ENCODE peak calls at places on chromosome 9, in seven cellular contexts. M is tibial artery, L is psoas muscle, P is fibroblast of lung, Y is colonic mucosa, E is cardiac fibroblast, I is OCI-LY7. J is an unnamed sample.

GRCh38 chr9:38207247-38207778 is 138.3 kb upstream of the SHB start:
- DNase-seq in L (no peak), Y (no peak), P (no peak), E (no peak), M (no peak), I (no peak), J (no peak)

GRCh38 chr9:129328357-129329103 is 150.5 kb upstream of the IER5L start:
- DNase-seq in M (no peak), Y (no peak), L (no peak), I (no peak), P (no peak), E (peak), J (no peak)

GRCh38 chr9:83656952-83657351 is 34.0 kb downstream of the IDNK start:
- DNase-seq in L (no peak), M (no peak), I (no peak), P (no peak), E (no peak), Y (no peak), J (no peak)

GRCh38 chr9:2242778-2243395 is 227.7 kb downstream of the SMARCA2 start:
- DNase-seq in E (peak), M (no peak), L (no peak), P (no peak), I (no peak), Y (peak), J (no peak)

GRCh38 chr9:116279230-116279629 is 125.6 kb downstream of the PAPPA start:
- DNase-seq in P (no peak), E (no peak), L (no peak), Y (no peak), M (no peak), I (no peak), J (no peak)

GRCh38 chr9:109950710-109951443 is 170.9 kb downstream of the PALM2AKAP2 start:
- DNase-seq in L (no peak), E (no peak), P (no peak), I (no peak), M (no peak), Y (no peak), J (no peak)

GRCh38 chr9:2086971-2087370 is 71.8 kb downstream of the SMARCA2 start:
- DNase-seq in I (no peak), P (no peak), M (no peak), Y (no peak), L (no peak), E (no peak), J (no peak)

GRCh38 chr9:13948037-13948436 is 365.9 kb downstream of the NFIB start:
- DNase-seq in M (no peak), L (no peak), Y (no peak), P (peak), E (peak), I (no peak), J (no peak)

GRCh38 chr9:104872959-104873850 is 54.8 kb downstream of the ABCA1 start:
- DNase-seq in Y (peak), P (peak), E (peak), M (peak), L (peak), I (no peak), J (peak)

GRCh38 chr9:100474082-100474949 is 1.4 kb downstream of the TMEFF1 start:
- DNase-seq in P (no peak), L (no peak), I (peak), M (no peak), Y (no peak), E (no peak), J (no peak)

GRCh38 chr9:6426117-6426516 is 13.1 kb downstream of the UHRF2 start:
- DNase-seq in L (no peak), I (no peak), Y (no peak), E (no peak), M (no peak), P (peak), J (no peak)

GRCh38 chr9:116855881-116856662 is 169.0 kb downstream of the TRIM32 start:
- DNase-seq in P (no peak), I (no peak), E (no peak), Y (no peak), M (no peak), L (no peak), J (no peak)

GRCh38 chr9:95264954-95265615 is 52.4 kb downstream of the FANCC start:
- DNase-seq in I (peak), L (no peak), P (peak), M (no peak), Y (no peak), E (peak), J (no peak)

GRCh38 chr9:31799953-31800609 is 584.4 kb upstream of the ACO1 start:
- DNase-seq in I (peak), M (no peak), E (peak), P (peak), L (no peak), Y (no peak), J (no peak)

GRCh38 chr9:19999491-20000057 is 210.7 kb upstream of the SLC24A2 start:
- DNase-seq in Y (no peak), I (no peak), L (no peak), P (peak), E (peak), M (no peak), J (no peak)

GRCh38 chr9:107007361-107007760 is 144.4 kb downstream of the ZNF462 start:
- DNase-seq in L (no peak), E (no peak), I (no peak), P (no peak), M (no peak), Y (no peak), J (no peak)

GRCh38 chr9:21392270-21392669 is 7.1 kb upstream of the IFNA2 start:
- DNase-seq in P (no peak), I (peak), L (no peak), Y (no peak), E (peak), M (no peak), J (no peak)
- TF ChIP-seq CTCF in P (no peak), I (peak), L (no peak), Y (peak), E (peak), M (peak), J (no peak)

GRCh38 chr9:120774719-120775118 is 18.5 kb downstream of the FBXW2 start:
- DNase-seq in P (no peak), M (no peak), E (no peak), I (no peak), Y (no peak), L (no peak), J (no peak)
- TF ChIP-seq CTCF in P (no peak), M (no peak), E (no peak), I (no peak), Y (no peak), L (no peak), J (peak)

DNA sequence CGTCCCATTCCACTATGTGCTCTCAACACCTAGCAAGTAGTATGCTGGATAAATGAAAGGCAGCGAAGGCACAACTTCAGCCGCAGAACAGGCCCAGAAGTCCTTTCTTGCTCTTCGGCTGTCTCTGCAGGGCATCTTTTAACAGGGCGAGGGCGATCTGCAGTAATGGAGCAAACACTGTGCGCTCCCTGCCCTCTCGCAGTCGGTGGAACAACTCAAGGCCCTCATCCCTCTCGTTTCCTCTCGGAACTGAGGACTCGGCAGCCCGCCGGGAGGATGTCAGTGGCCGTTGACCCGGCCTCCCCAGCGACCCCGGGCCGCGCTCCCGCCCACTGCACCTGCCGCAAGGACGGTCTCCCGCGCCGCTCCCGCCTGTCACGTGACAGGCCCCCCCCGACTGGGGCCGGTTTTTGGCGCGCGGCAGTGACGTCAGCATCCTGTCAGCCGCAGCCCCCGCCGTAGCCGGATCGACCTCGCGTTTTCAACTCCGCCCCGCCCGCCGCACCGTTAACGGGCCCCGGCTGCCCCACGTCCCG is 1.1 kb downstream of the ZNF367 start:
- DNase-seq in I (peak), L (peak), P (peak), M (peak), E (peak), Y (peak), J (peak)
- TF ChIP-seq CTCF in I (no peak), L (no peak), P (peak), M (peak), E (no peak), Y (no peak), J (no peak)

GRCh38 chr9:82417501-82417900 is 428.9 kb downstream of the SPATA31D1 start:
- DNase-seq in P (no peak), L (no peak), Y (no peak), M (no peak), E (no peak), I (no peak), J (no peak)
- TF ChIP-seq CTCF in P (no peak), L (no peak), Y (no peak), M (no peak), E (no peak), I (no peak), J (no peak)

GRCh38 chr9:69931340-69931739 is 110.7 kb downstream of the CFAP95 start:
- DNase-seq in Y (no peak), E (peak), I (no peak), P (no peak), L (no peak), M (no peak), J (no peak)
- TF ChIP-seq CTCF in Y (no peak), E (peak), I (peak), P (peak), L (no peak), M (no peak), J (no peak)

DNA sequence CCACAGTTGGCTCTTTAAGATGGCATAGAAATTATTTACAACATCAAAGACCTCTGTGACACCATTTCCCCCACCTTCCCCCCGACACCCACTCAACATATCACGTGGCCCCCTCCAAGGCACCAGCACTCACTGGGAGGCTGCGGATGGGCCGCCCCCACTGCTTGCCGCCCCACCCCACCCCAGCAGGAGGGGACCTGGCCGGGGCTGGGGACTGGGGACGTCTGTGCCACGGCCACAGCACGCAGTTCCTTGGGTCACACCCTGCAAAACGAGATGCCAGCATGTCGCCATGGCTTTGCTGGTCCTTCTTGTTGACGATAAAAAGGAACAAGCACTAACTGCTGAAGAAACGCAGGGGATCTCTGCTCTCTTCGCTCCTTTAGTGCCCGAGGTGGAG is 257.4 kb upstream of the NFIL3 start:
- DNase-seq in E (no peak), L (no peak), I (no peak), Y (no peak), P (no peak), M (no peak), J (no peak)
- TF ChIP-seq CTCF in E (no peak), L (no peak), I (no peak), Y (no peak), P (no peak), M (no peak), J (no peak)